ENCODE peak calls at places on chromosomes 1 and 21, in eight cellular contexts. P is heart left ventricle; J is psoas muscle; N is fibroblast of mammary gland; E is AML-193; Z is activated T-cell treated with anti-CD3 and anti-CD28 coated beads, Interleukin-2, amount 50 U/mL, for 72 hours; T is NCI-H1105; I is stimulated activated CD8-positive, alpha-beta memory T cell treated with anti-CD3 and anti-CD28 coated beads, Interleukin-7, amount 100 ng/mL, for 24 hours. M is an unnamed sample.

GRCh38 chr1:182293119-182293589 is 98.4 kb downstream of the GLUL start:
- DNase-seq in I (no peak), Z (no peak), N (peak; percentile 47), E (no peak), T (no peak), J (peak; percentile 26), P (no peak), M (no peak)

GRCh38 chr1:214439352-214440119 is 111.9 kb downstream of the PTPN14 start:
- DNase-seq in I (no peak), E (peak; percentile 90), Z (peak; percentile 79), T (peak; percentile 97), P (no peak), N (peak; percentile 95), J (peak; percentile 21), M (peak; percentile 99)

GRCh38 chr1:3483801-3484444 is 29.5 kb downstream of the ARHGEF16 start:
- DNase-seq in E (no peak), T (no peak), N (peak; percentile 4), I (peak; percentile 20), Z (peak; percentile 56), P (no peak), J (peak; percentile 44), M (no peak)

GRCh38 chr1:5886140-5886483 is 106.1 kb downstream of the NPHP4 start:
- DNase-seq in P (no peak), Z (no peak), T (no peak), J (no peak), I (no peak), E (no peak), N (no peak), M (no peak)

GRCh38 chr1:221947731-221948130 is 205.8 kb upstream of the DUSP10 start:
- DNase-seq in I (no peak), N (no peak), T (no peak), Z (no peak), P (no peak), E (no peak), J (no peak), M (no peak)

GRCh38 chr1:202049129-202049528 is 38.7 kb downstream of the ELF3 start:
- DNase-seq in I (no peak), Z (no peak), N (no peak), T (no peak), P (no peak), J (no peak), E (no peak), M (no peak)

GRCh38 chr1:218600968-218601367 is 255.8 kb downstream of the TGFB2 start:
- DNase-seq in I (no peak), E (no peak), T (no peak), Z (no peak), J (no peak), N (peak; percentile 33), P (no peak), M (no peak)

GRCh38 chr1:27405074-27405473 is 12.7 kb downstream of the GPR3 start:
- DNase-seq in E (no peak), T (no peak), N (peak; percentile 56), I (no peak), P (peak; percentile 70), J (peak; percentile 55), Z (no peak), M (peak; percentile 57)

GRCh38 chr1:54810144-54810942 is 9.2 kb upstream of the TTC22 start:
- DNase-seq in E (peak; percentile 39), N (peak; percentile 45), Z (peak; percentile 74), P (peak; percentile 32), T (peak; percentile 41), J (peak; percentile 44), I (peak; percentile 55), M (peak; percentile 29)

GRCh38 chr1:32082022-32082421 is 9.3 kb downstream of the TMEM39B start:
- DNase-seq in T (no peak), N (no peak), I (no peak), J (no peak), P (no peak), E (no peak), Z (no peak), M (no peak)

GRCh38 chr1:47776554-47777156 is 220.5 kb downstream of the TRABD2B start:
- DNase-seq in N (no peak), T (peak; percentile 76), E (no peak), P (no peak), J (no peak), Z (no peak), I (no peak), M (no peak)

GRCh38 chr1:185483647-185484450 is 166.8 kb upstream of the IVNS1ABP start:
- DNase-seq in I (no peak), Z (no peak), N (peak; percentile 94), T (no peak), J (no peak), E (peak; percentile 80), P (no peak), M (peak; percentile 88)

GRCh38 chr1:64220241-64220640 is 16.8 kb downstream of the UBE2U start:
- DNase-seq in Z (no peak), T (no peak), N (peak; percentile 56), J (no peak), P (no peak), I (no peak), E (no peak), M (peak; percentile 45)

GRCh38 chr21:14602418-14602987 is 56.4 kb upstream of the SAMSN1 start:
- DNase-seq in T (no peak), J (no peak), P (no peak), I (no peak), N (no peak), E (peak; percentile 69), Z (no peak), M (peak; percentile 10)

GRCh38 chr1:51612349-51612982 is 4.4 kb upstream of the OSBPL9 start:
- DNase-seq in E (no peak), T (no peak), P (no peak), I (no peak), N (no peak), J (no peak), Z (no peak), M (peak; percentile 23)

GRCh38 chr1:56200921-56201320 is 378.4 kb downstream of the PLPP3 start:
- DNase-seq in E (no peak), T (no peak), J (no peak), N (peak; percentile 66), P (no peak), I (no peak), Z (no peak), M (no peak)

GRCh38 chr1:196059210-196059609 is 549.0 kb downstream of the KCNT2 start:
- DNase-seq in E (no peak), N (no peak), I (no peak), P (no peak), J (no peak), Z (no peak), T (no peak), M (no peak)

GRCh38 chr1:218207194-218207593 is 77.9 kb upstream of the RRP15 start:
- DNase-seq in J (no peak), P (no peak), Z (no peak), I (no peak), N (no peak), T (no peak), E (no peak), M (no peak)

GRCh38 chr1:37995773-37996379 is 6.1 kb upstream of the SF3A3 start:
- DNase-seq in P (peak; percentile 80), I (no peak), N (peak; percentile 97), Z (no peak), E (no peak), J (peak; percentile 91), T (peak; percentile 81), M (peak; percentile 64)

GRCh38 chr1:41122851-41123518 is 101.5 kb upstream of the SLFNL1 start:
- DNase-seq in P (no peak), I (no peak), T (no peak), N (peak; percentile 93), E (peak; percentile 14), J (no peak), Z (peak; percentile 3), M (peak; percentile 86)

GRCh38 chr1:109930252-109930993 is 19.8 kb downstream of the CSF1 start:
- DNase-seq in E (no peak), N (no peak), I (no peak), Z (no peak), J (no peak), P (no peak), T (no peak), M (no peak)

GRCh38 chr1:234915923-234916675 is 212.5 kb downstream of the TOMM20 start:
- DNase-seq in I (no peak), N (peak; percentile 24), J (peak; percentile 43), T (no peak), Z (no peak), E (no peak), P (no peak), M (no peak)

M was measured in iris pigment epithelial cell.